ENCODE peak calls at places on chromosomes 6 and 20, in eight cellular contexts. L is Peyer's patch, H is right cardiac atrium, T is pancreas, U is tibial artery, D is HCT116, X is aorta, C is A549. W is an unnamed sample.

GRCh38 chr6:121932071-121933009 is 467.1 kb upstream of the HSF2 start:
- DNase-seq in L (no peak), H (peak; percentile 56), T (no peak), U (no peak), D (peak; percentile 61), X (peak; percentile 65), C (no peak), W (no peak)

GRCh38 chr6:138833819-138834539 is 38.1 kb downstream of the ECT2L start:
- DNase-seq in L (no peak), H (peak; percentile 82), T (no peak), U (no peak), D (no peak), X (no peak), C (no peak), W (no peak)

GRCh38 chr20:34334654-34335407 is 28.2 kb upstream of the ITCH start:
- DNase-seq in L (no peak), H (no peak), T (peak; percentile 24), U (no peak), D (no peak), X (no peak), C (no peak), W (peak; percentile 73)

GRCh38 chr6:72760130-72760793 is 138.4 kb downstream of the KCNQ5 start:
- DNase-seq in L (no peak), H (no peak), T (no peak), U (no peak), D (no peak), X (no peak), C (no peak), W (no peak)

GRCh38 chr6:95203153-95203754 is 374.1 kb upstream of the MANEA start:
- DNase-seq in L (no peak), H (no peak), T (no peak), U (no peak), D (peak; percentile 23), X (no peak), C (no peak), W (no peak)

GRCh38 chr6:134421496-134421895 is 103.6 kb upstream of the SGK1 start:
- DNase-seq in L (no peak), H (no peak), T (no peak), U (no peak), D (no peak), X (no peak), C (no peak), W (no peak)

GRCh38 chr6:36127462-36128016 is 2.8 kb upstream of the MAPK13 start:
- DNase-seq in L (no peak), H (peak; percentile 72), T (no peak), U (peak; percentile 48), D (no peak), X (peak; percentile 87), C (peak; percentile 40), W (no peak)

GRCh38 chr6:19478992-19479391 is 358.2 kb upstream of the ID4 start:
- DNase-seq in L (no peak), H (no peak), T (no peak), U (no peak), D (no peak), X (no peak), C (no peak), W (no peak)

GRCh38 chr6:20583447-20583806 is 49.2 kb downstream of the CDKAL1 start:
- DNase-seq in L (no peak), H (no peak), T (no peak), U (no peak), D (no peak), X (no peak), C (no peak), W (no peak)

GRCh38 chr6:42724825-42725224 is 2.4 kb upstream of the PRPH2 start:
- DNase-seq in L (no peak), H (no peak), T (no peak), U (no peak), D (no peak), X (no peak), C (no peak), W (no peak)

GRCh38 chr20:8144282-8145245 is 12.5 kb downstream of the PLCB1 start:
- DNase-seq in L (no peak), H (no peak), T (no peak), U (no peak), D (no peak), X (no peak), C (no peak), W (no peak)

GRCh38 chr20:47950103-47950502 is 164.8 kb upstream of the SULF2 start:
- DNase-seq in L (no peak), H (no peak), T (no peak), U (no peak), D (no peak), X (no peak), C (no peak), W (no peak)

GRCh38 chr6:4545929-4546328 is 230.3 kb upstream of the CDYL start:
- DNase-seq in L (no peak), H (no peak), T (no peak), U (no peak), D (no peak), X (no peak), C (no peak), W (no peak)

GRCh38 chr6:42269553-42269952 is 51.9 kb upstream of the MRPS10 start:
- DNase-seq in L (no peak), H (no peak), T (no peak), U (no peak), D (no peak), X (no peak), C (no peak), W (no peak)

GRCh38 chr6:15036690-15037245 is 209.1 kb upstream of the JARID2 start:
- DNase-seq in L (peak; percentile 90), H (peak; percentile 89), T (peak; percentile 64), U (no peak), D (no peak), X (no peak), C (no peak), W (no peak)

GRCh38 chr20:62356143-62356947 is 10.8 kb downstream of the LAMA5 start:
- DNase-seq in L (no peak), H (peak; percentile 76), T (peak; percentile 32), U (no peak), D (no peak), X (peak; percentile 80), C (no peak), W (no peak)

GRCh38 chr20:3698511-3699436 is 13.6 kb downstream of the SIGLEC1 start:
- DNase-seq in L (no peak), H (no peak), T (no peak), U (no peak), D (no peak), X (no peak), C (no peak), W (no peak)

GRCh38 chr6:143402721-143403336 is 47.7 kb downstream of the ADAT2 start:
- DNase-seq in L (no peak), H (no peak), T (no peak), U (no peak), D (no peak), X (no peak), C (no peak), W (no peak)

GRCh38 chr6:143408787-143409162 is 41.7 kb downstream of the ADAT2 start:
- DNase-seq in L (no peak), H (no peak), T (no peak), U (no peak), D (no peak), X (no peak), C (no peak), W (no peak)

GRCh38 chr6:143408151-143408786 is 42.2 kb downstream of the ADAT2 start:
- DNase-seq in L (no peak), H (no peak), T (no peak), U (no peak), D (no peak), X (no peak), C (no peak), W (no peak)

GRCh38 chr6:143405381-143406154 is 44.9 kb downstream of the ADAT2 start:
- DNase-seq in L (no peak), H (no peak), T (no peak), U (no peak), D (no peak), X (no peak), C (no peak), W (no peak)

GRCh38 chr6:143406673-143407072 is 43.8 kb downstream of the ADAT2 start:
- DNase-seq in L (no peak), H (no peak), T (no peak), U (no peak), D (no peak), X (no peak), C (no peak), W (no peak)
- H3K27ac ChIP-seq in L (no peak overlapping the region), H (no peak overlapping the region), T (no peak overlapping the region), U (peak overlapping the region; percentile 66), D (no peak overlapping the region), X (no peak overlapping the region), C (peak overlapping the region; percentile 69), W (no peak overlapping the region)

DNA sequence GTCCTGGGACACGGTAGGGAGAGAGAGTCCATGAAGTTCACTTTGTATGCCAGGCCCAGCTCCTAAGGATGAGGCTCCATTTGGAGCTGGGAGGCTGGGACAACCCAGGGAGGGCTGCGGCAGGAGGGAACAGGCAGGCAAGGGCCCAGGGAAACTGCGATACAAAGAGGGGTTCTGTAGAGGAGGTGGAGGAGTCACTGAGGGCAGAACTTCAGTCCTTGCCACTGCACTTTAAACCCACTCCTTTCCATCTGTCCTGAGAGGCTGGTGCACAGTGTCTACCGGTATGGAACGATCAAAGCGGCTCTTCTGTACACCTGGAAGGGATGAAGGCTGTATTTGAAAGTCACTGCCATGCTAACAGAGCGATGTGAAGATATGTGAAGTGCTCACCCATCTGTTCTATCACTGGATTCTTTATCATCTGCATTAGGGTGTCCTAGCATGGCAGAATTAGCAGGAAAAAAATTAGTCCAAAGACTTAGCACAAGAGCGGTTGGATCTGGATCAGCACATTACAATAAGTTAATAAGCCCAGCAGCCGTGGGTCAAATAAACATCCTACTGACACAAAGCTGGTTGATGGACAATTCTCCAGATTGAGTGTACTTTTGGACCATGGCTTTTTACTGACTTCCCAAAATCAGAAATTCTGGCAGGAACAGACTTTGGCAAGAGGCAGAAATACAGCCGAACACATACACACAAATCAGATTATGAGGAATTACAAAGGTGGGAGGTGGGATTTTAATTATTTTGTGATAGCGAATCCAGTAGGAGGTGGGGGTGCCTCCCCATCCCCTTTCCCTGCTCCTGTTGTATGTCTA is 20.9 kb upstream of the ZFAND3 start:
- DNase-seq in L (no peak), H (no peak), T (no peak), U (no peak), D (no peak), X (no peak), C (no peak), W (no peak)
- H3K27ac ChIP-seq in L (no peak overlapping the region), H (no peak overlapping the region), T (no peak overlapping the region), U (no peak overlapping the region), D (no peak overlapping the region), X (no peak overlapping the region), C (no peak overlapping the region), W (no peak overlapping the region)

GRCh38 chr6:44659676-44660170 is 272.2 kb downstream of the CDC5L start:
- DNase-seq in L (no peak), H (no peak), T (no peak), U (no peak), D (no peak), X (no peak), C (no peak), W (no peak)
- H3K27ac ChIP-seq in L (no peak overlapping the region), H (no peak overlapping the region), T (no peak overlapping the region), U (no peak overlapping the region), D (no peak overlapping the region), X (no peak overlapping the region), C (no peak overlapping the region), W (no peak overlapping the region)

DNA sequence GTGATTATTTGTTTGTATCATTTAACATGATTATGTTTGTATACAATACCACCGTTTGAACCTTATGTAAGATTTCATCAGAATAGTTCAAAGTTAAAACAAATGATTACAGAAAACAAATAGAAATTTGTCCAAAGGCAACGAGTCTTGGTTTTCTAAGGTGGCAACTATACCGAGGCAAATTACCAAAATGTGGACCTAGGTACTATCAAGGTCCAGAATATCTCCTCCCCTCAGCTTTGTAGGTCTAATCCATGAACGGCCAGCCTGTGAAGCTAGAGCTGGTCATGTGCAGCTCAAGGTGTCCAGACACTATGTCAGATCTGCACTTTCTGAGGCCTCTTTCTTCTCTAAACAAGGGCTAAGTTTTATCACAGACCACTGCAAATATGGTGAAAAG is 151.7 kb upstream of the BEND3 start:
- DNase-seq in L (no peak), H (no peak), T (no peak), U (no peak), D (no peak), X (no peak), C (no peak), W (no peak)
- H3K27ac ChIP-seq in L (no peak overlapping the region), H (no peak overlapping the region), T (no peak overlapping the region), U (no peak overlapping the region), D (no peak overlapping the region), X (no peak overlapping the region), C (no peak overlapping the region), W (no peak overlapping the region)